ENCODE peak calls at places on chromosomes 1 and 21, in five cellular contexts. One of them, this sample, is unnamed.

GRCh38 chr1:40042337-40042736 is 1.8 kb downstream of the CAP1 start:
- DNase-seq in A549: no peak
- DNase-seq in HepG2: no peak
- DNase-seq in K562: no peak
- DNase-seq in GM12878: no peak
- DNase-seq in this sample: peak; percentile 20

GRCh38 chr1:154348429-154349076 is 23.2 kb downstream of the ATP8B2 start:
- DNase-seq in A549: no peak
- DNase-seq in HepG2: no peak
- DNase-seq in K562: peak; percentile 51
- DNase-seq in GM12878: no peak
- DNase-seq in this sample: no peak

GRCh38 chr1:86915737-86916235 is 1.4 kb downstream of the HS2ST1 start:
- DNase-seq in A549: no peak
- DNase-seq in HepG2: peak; percentile 52
- DNase-seq in K562: no peak
- DNase-seq in GM12878: no peak
- DNase-seq in this sample: no peak

GRCh38 chr1:168157638-168158037 is 20.9 kb upstream of the GPR161 start:
- DNase-seq in A549: no peak
- DNase-seq in HepG2: no peak
- DNase-seq in K562: no peak
- DNase-seq in GM12878: no peak
- DNase-seq in this sample: no peak

GRCh38 chr1:181680332-181680731 is 197.0 kb downstream of the CACNA1E start:
- DNase-seq in A549: no peak
- DNase-seq in HepG2: no peak
- DNase-seq in K562: no peak
- DNase-seq in GM12878: no peak
- DNase-seq in this sample: no peak

GRCh38 chr1:179229214-179230140 is at the start of gene ABL2:
- DNase-seq in A549: peak; percentile 70
- DNase-seq in HepG2: peak; percentile 18
- DNase-seq in K562: peak; percentile 93
- DNase-seq in GM12878: no peak
- DNase-seq in this sample: peak; percentile 48

GRCh38 chr1:48471103-48471502 is 901 bp downstream of the SPATA6 start:
- DNase-seq in A549: no peak
- DNase-seq in HepG2: no peak
- DNase-seq in K562: no peak
- DNase-seq in GM12878: no peak
- DNase-seq in this sample: peak; percentile 5

GRCh38 chr1:7956218-7957032 is 5.1 kb upstream of the PARK7 start:
- DNase-seq in A549: no peak
- DNase-seq in HepG2: no peak
- DNase-seq in K562: no peak
- DNase-seq in GM12878: no peak
- DNase-seq in this sample: no peak

GRCh38 chr1:92749024-92749634 is 35.8 kb downstream of the EVI5 start:
- DNase-seq in A549: peak; percentile 36
- DNase-seq in HepG2: peak; percentile 62
- DNase-seq in K562: peak; percentile 40
- DNase-seq in GM12878: no peak
- DNase-seq in this sample: peak; percentile 42

GRCh38 chr1:69700770-69701169 is 133.0 kb downstream of the LRRC7 start:
- DNase-seq in A549: no peak
- DNase-seq in HepG2: peak; percentile 13
- DNase-seq in K562: no peak
- DNase-seq in GM12878: no peak
- DNase-seq in this sample: peak; percentile 11

GRCh38 chr1:87941292-87941946 is 612.7 kb downstream of the LMO4 start:
- DNase-seq in A549: no peak
- DNase-seq in HepG2: no peak
- DNase-seq in K562: no peak
- DNase-seq in GM12878: no peak
- DNase-seq in this sample: no peak

GRCh38 chr1:152164542-152165136 is 5.6 kb upstream of the RPTN start:
- DNase-seq in A549: no peak
- DNase-seq in HepG2: no peak
- DNase-seq in K562: no peak
- DNase-seq in GM12878: no peak
- DNase-seq in this sample: no peak

GRCh38 chr1:224565186-224565585 is 50.9 kb upstream of the CNIH3 start:
- DNase-seq in A549: peak; percentile 62
- DNase-seq in HepG2: peak; percentile 25
- DNase-seq in K562: no peak
- DNase-seq in GM12878: no peak
- DNase-seq in this sample: peak; percentile 16

GRCh38 chr1:238254935-238255334 is 364.2 kb upstream of the ZP4 start:
- DNase-seq in A549: no peak
- DNase-seq in HepG2: no peak
- DNase-seq in K562: no peak
- DNase-seq in GM12878: no peak
- DNase-seq in this sample: no peak

GRCh38 chr1:222126052-222126451 is 384.2 kb upstream of the DUSP10 start:
- DNase-seq in A549: no peak
- DNase-seq in HepG2: no peak
- DNase-seq in K562: no peak
- DNase-seq in GM12878: no peak
- DNase-seq in this sample: no peak

GRCh38 chr1:28512058-28512611 is 6.3 kb downstream of the RCC1 start:
- DNase-seq in A549: no peak
- DNase-seq in HepG2: no peak
- DNase-seq in K562: no peak
- DNase-seq in GM12878: no peak
- DNase-seq in this sample: no peak

GRCh38 chr1:88661188-88661587 is 22.9 kb upstream of the PKN2 start:
- DNase-seq in A549: no peak
- DNase-seq in HepG2: no peak
- DNase-seq in K562: no peak
- DNase-seq in GM12878: no peak
- DNase-seq in this sample: no peak

GRCh38 chr1:32485554-32486255 is 20.8 kb downstream of the ZBTB8B start:
- DNase-seq in A549: no peak
- DNase-seq in HepG2: no peak
- DNase-seq in K562: no peak
- DNase-seq in GM12878: no peak
- DNase-seq in this sample: no peak

GRCh38 chr1:204104331-204105222 is 31.7 kb downstream of the SOX13 start:
- DNase-seq in A549: peak; percentile 62
- DNase-seq in HepG2: no peak
- DNase-seq in K562: no peak
- DNase-seq in GM12878: no peak
- DNase-seq in this sample: peak; percentile 53

GRCh38 chr1:114002492-114003290 is 23.4 kb downstream of the OLFML3 start:
- DNase-seq in A549: no peak
- DNase-seq in HepG2: peak; percentile 4
- DNase-seq in K562: no peak
- DNase-seq in GM12878: no peak
- DNase-seq in this sample: no peak

GRCh38 chr1:221689138-221689537 is 52.8 kb downstream of the DUSP10 start:
- DNase-seq in A549: no peak
- DNase-seq in HepG2: no peak
- DNase-seq in K562: no peak
- DNase-seq in GM12878: no peak
- DNase-seq in this sample: no peak

GRCh38 chr1:36942093-36942492 is 92.2 kb downstream of the GRIK3 start:
- DNase-seq in A549: no peak
- DNase-seq in HepG2: no peak
- DNase-seq in K562: no peak
- DNase-seq in GM12878: no peak
- DNase-seq in this sample: no peak

GRCh38 chr1:2962541-2962940 is 58.7 kb upstream of the ACTRT2 start:
- DNase-seq in A549: no peak
- DNase-seq in HepG2: no peak
- DNase-seq in K562: no peak
- DNase-seq in GM12878: no peak
- DNase-seq in this sample: no peak

GRCh38 chr1:112436384-112437156 is 40.6 kb downstream of the CTTNBP2NL start:
- DNase-seq in A549: no peak
- DNase-seq in HepG2: no peak
- DNase-seq in K562: no peak
- DNase-seq in GM12878: no peak
- DNase-seq in this sample: no peak

GRCh38 chr1:57089221-57089620 is 123.4 kb upstream of the C8B start:
- DNase-seq in A549: no peak
- DNase-seq in HepG2: no peak
- DNase-seq in K562: no peak
- DNase-seq in GM12878: no peak
- DNase-seq in this sample: no peak

GRCh38 chr1:9753121-9753531 is 70.6 kb downstream of the CLSTN1 start:
- DNase-seq in A549: no peak
- DNase-seq in HepG2: no peak
- DNase-seq in K562: no peak
- DNase-seq in GM12878: no peak
- DNase-seq in this sample: peak; percentile 64

DNA sequence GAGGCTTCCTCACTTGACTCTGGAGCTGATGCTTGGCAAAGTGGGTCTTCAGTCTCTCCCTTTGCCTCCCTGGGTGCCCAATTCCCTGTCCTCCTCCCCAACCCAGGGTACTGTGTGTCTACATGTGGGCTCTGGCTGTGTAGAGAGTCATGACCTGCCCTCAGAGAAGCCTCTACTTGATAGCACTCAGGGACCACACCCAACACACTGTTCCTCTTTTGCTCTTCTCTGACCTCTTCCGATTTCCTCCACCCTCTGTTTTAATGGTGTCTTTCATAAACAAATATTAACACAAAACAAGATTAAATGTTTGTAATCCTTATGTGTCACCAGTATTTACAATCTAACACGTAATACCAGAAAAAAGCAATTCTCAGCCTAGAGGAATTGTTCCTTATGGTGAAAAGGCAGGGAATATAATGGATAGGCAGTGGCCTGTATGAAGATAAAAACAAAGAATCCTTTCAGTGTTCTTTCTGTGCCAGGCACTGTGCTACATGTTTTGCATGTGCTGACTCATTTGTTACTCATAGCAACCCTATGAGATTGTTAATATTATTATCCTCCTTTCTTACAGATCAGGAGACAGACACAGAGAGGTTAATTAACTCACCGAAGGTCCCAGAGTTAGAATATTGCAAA is 58.2 kb downstream of the HSD3B1 start:
- DNase-seq in A549: no peak
- DNase-seq in HepG2: no peak
- DNase-seq in K562: no peak
- DNase-seq in GM12878: peak; percentile 9
- DNase-seq in this sample: no peak
- H3K4me2 ChIP-seq in A549: peak overlapping the region; percentile 8
- H3K4me2 ChIP-seq in HepG2: no peak overlapping the region
- H3K4me2 ChIP-seq in K562: no peak overlapping the region
- H3K4me2 ChIP-seq in GM12878: peak overlapping the region; percentile 85
- H3K4me2 ChIP-seq in this sample: no peak overlapping the region

GRCh38 chr21:42648606-42649005 is 4.8 kb upstream of the PDE9A start:
- DNase-seq in A549: no peak
- DNase-seq in HepG2: no peak
- DNase-seq in K562: no peak
- DNase-seq in GM12878: no peak
- DNase-seq in this sample: no peak
- TF ChIP-seq MYC in A549: no peak
- TF ChIP-seq MYC in HepG2: no peak
- TF ChIP-seq MYC in K562: no peak
- TF ChIP-seq MYC in GM12878: no peak
- TF ChIP-seq MYC in this sample: no peak

GRCh38 chr1:180617769-180618168 is 14.1 kb upstream of the XPR1 start:
- DNase-seq in A549: no peak
- DNase-seq in HepG2: no peak
- DNase-seq in K562: no peak
- DNase-seq in GM12878: no peak
- DNase-seq in this sample: peak; percentile 21
- H3K4me2 ChIP-seq in A549: no peak overlapping the region
- H3K4me2 ChIP-seq in HepG2: no peak overlapping the region
- H3K4me2 ChIP-seq in K562: no peak overlapping the region
- H3K4me2 ChIP-seq in GM12878: no peak overlapping the region
- H3K4me2 ChIP-seq in this sample: no peak overlapping the region

DNA sequence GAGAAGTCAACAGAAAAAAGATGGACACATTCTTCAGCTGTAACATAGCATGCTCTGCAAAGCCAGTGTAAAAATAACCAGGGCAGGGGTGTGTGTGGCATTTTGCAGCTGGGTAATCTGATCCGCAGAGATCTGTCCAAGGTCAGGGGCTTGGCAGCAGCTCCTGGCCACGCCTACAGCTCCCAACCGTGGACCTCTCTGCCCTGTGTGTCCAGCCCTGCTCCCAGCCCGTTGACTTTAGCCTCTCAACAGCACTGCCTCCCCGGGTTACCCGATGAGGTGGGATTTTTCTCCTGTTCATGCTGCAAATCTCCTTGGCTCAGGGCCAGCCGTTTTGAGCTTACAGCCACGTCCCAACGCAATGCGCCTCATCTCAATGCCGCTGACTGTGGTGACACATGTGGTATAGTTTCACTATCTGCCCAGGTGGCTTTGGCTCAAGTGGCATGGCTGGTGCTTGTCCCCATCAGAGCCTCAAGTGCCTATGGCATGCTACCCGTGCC is 68.1 kb downstream of the VWA5B1 start:
- DNase-seq in A549: no peak
- DNase-seq in HepG2: peak; percentile 67
- DNase-seq in K562: no peak
- DNase-seq in GM12878: no peak
- DNase-seq in this sample: no peak
- TF ChIP-seq MYC in A549: no peak
- TF ChIP-seq MYC in HepG2: no peak
- TF ChIP-seq MYC in K562: no peak
- TF ChIP-seq MYC in GM12878: no peak
- TF ChIP-seq MYC in this sample: no peak

DNA sequence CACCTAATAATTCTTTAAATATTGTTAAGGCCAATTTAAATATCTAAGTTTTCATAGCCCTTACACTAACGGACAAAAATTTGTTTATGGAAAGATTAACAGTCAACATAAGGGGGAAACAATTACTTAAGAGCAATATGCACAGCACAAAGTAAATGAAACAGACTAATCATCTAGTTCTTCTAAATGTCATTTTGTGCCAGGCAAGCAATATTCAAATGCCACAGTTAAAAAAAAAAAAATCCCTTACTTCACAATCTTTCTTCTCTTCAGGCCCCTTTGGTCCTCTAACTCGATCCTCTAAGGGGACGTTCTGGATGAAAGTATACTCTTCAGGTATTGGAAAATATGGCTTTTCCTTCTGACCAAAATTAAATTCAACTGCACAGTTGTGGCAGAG is 6.6 kb downstream of the HNRNPU start:
- DNase-seq in A549: no peak
- DNase-seq in HepG2: no peak
- DNase-seq in K562: no peak
- DNase-seq in GM12878: no peak
- DNase-seq in this sample: no peak
- H3K4me2 ChIP-seq in A549: no peak overlapping the region
- H3K4me2 ChIP-seq in HepG2: no peak overlapping the region
- H3K4me2 ChIP-seq in K562: no peak overlapping the region
- H3K4me2 ChIP-seq in GM12878: peak overlapping the region; percentile 21
- H3K4me2 ChIP-seq in this sample: no peak overlapping the region

This sample was measured in endothelial cell of umbilical vein.